ENCODE peak calls at places on chromosomes 4 and X, in eight cellular contexts. U is fibroblast of the aortic adventitia, Q is endothelial cell of umbilical vein, R is tibial artery, G is astrocyte of the spinal cord, P is PC-3, B is lower lobe of right lung, K is GM23338. X is an unnamed sample.

GRCh38 chrX:12567857-12568256 is 223.4 kb upstream of the PRPS2 start:
- DNase-seq in U (peak), P (peak), Q (peak), B (no peak), G (peak), R (no peak), K (peak), X (peak)

GRCh38 chrX:13876652-13877051 is 59.8 kb upstream of the GPM6B start:
- DNase-seq in R (no peak), U (peak), B (no peak), Q (no peak), G (peak), P (peak), K (no peak), X (peak)

GRCh38 chr4:99615210-99615834 is 40.7 kb downstream of the MTTP start:
- DNase-seq in P (no peak), K (no peak), Q (no peak), B (no peak), U (no peak), R (no peak), G (no peak), X (no peak)

GRCh38 chr4:57182132-57182874 is 72.1 kb upstream of the IGFBP7 start:
- DNase-seq in Q (peak), R (no peak), G (no peak), U (no peak), P (no peak), B (no peak), K (no peak), X (no peak)

GRCh38 chr4:4666693-4667642 is 125.1 kb upstream of the STX18 start:
- DNase-seq in P (no peak), R (no peak), B (no peak), U (peak), G (no peak), K (peak), Q (no peak), X (no peak)

GRCh38 chr4:85825937-85826678 is 351.2 kb downstream of the ARHGAP24 start:
- DNase-seq in R (no peak), Q (peak), K (peak), P (peak), U (peak), G (peak), B (no peak), X (no peak)

GRCh38 chr4:129358571-129358970 is 262.6 kb downstream of the C4orf33 start:
- DNase-seq in G (peak), Q (peak), B (no peak), R (no peak), P (peak), K (no peak), U (peak), X (peak)

GRCh38 chrX:117743469-117744251 is 372.9 kb downstream of the KLHL13 start:
- DNase-seq in P (peak), U (no peak), Q (no peak), R (no peak), K (peak), B (no peak), G (no peak), X (peak)

GRCh38 chrX:130994671-130995070 is 63.5 kb upstream of the ARHGAP36 start:
- DNase-seq in K (peak), P (peak), B (no peak), R (no peak), U (peak), Q (peak), G (peak), X (peak)

GRCh38 chr4:113971706-113972360 is 7.6 kb downstream of the ARSJ start:
- DNase-seq in G (no peak), U (no peak), R (no peak), B (no peak), K (no peak), P (peak), Q (peak), X (peak)

GRCh38 chr4:87270144-87270543 is 49.7 kb upstream of the KLHL8 start:
- DNase-seq in R (no peak), K (peak), B (no peak), Q (peak), P (peak), G (peak), U (peak), X (peak)

GRCh38 chrX:50202539-50202938 is 1.7 kb upstream of the AKAP4 start:
- DNase-seq in Q (peak), K (no peak), G (no peak), U (no peak), P (peak), R (no peak), B (no peak), X (peak)

GRCh38 chr4:7427326-7428260 is 7.1 kb downstream of the PSAPL1 start:
- DNase-seq in R (peak), Q (no peak), P (no peak), K (no peak), B (no peak), U (no peak), G (no peak), X (no peak)

GRCh38 chr4:135508006-135508714 is 1306.6 kb upstream of the PABPC4L start:
- DNase-seq in U (peak), R (no peak), Q (peak), G (peak), B (no peak), K (no peak), P (peak), X (peak)

DNA sequence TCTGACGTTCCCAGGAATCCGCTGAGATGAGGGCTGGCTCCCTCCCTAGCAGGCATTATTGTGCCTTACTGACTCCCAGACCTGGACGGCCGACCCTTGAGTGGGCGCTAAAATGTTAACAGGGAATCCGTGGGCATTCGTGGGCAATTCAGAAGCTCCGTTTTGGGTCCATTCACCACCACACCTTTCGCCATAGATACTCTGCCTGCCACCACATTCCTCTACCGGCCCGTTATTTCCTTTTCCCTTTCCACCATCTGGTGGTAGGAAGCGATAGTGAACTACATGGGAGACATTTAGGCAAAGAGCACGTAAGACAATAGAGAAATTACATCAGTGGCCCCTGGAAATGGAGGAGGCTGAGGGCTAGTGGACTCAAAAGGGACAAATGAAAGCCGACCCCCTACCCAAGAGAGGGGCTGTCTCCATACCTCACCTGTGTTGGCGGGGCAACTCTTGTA is 1.0 kb upstream of the SH3KBP1 start:
- DNase-seq in P (peak), R (no peak), B (no peak), U (peak), Q (peak), K (peak), G (peak), X (peak)
- H3K4me3 ChIP-seq in P (peak), R (peak), B (peak), U (peak), Q (peak), K (peak), G (peak), X (peak)

GRCh38 chr4:78592104-78592783 is 40.7 kb downstream of the ANXA3 start:
- DNase-seq in Q (no peak), G (no peak), R (no peak), U (no peak), B (no peak), K (peak), P (peak), X (peak)
- TF ChIP-seq CTCF in Q (no peak), G (peak), R (no peak), U (peak), B (peak), K (peak), P (peak), X (peak)

DNA sequence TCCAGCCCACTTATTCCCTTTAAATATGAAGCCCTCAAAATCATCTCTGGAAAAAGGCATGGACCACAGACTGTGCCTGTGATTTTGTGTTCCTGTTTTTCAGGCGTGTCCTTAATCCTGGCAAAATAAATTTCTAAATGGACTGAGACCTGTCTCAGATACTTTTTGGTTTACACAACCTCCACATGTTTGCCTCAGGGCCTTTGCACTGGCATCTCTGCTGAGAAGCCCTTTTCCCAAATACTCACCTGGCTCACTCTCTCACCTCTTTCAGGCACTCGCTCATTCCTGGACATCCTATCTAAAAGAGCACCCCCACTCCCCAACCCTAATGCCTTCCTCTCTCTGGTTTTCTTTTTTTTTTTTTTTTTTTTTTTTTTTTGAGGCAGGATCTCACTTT is 40.5 kb downstream of the CHRNA9 start:
- DNase-seq in B (no peak), G (no peak), P (no peak), Q (no peak), R (no peak), U (no peak), K (no peak), X (no peak)
- H3K4me3 ChIP-seq in B (no peak), G (no peak), P (no peak), Q (no peak), R (no peak), U (no peak), K (no peak), X (no peak)

GRCh38 chr4:139734875-139735380 is 69.3 kb downstream of the MGST2 start:
- DNase-seq in R (peak), Q (peak), G (peak), P (peak), B (peak), K (peak), U (peak), X (peak)
- TF ChIP-seq CTCF in R (peak), Q (peak), G (peak), P (peak), B (peak), K (peak), U (peak), X (peak)

GRCh38 chrX:56231706-56232105 is 450 bp upstream of the KLF8 start:
- DNase-seq in R (no peak), G (no peak), Q (no peak), P (no peak), K (peak), B (no peak), U (no peak), X (no peak)
- H3K4me3 ChIP-seq in R (peak), G (no peak), Q (no peak), P (no peak), K (peak), B (peak), U (no peak), X (peak)

GRCh38 chrX:105874790-105875189 is 52.5 kb downstream of the NRK start:
- DNase-seq in U (no peak), G (no peak), R (no peak), P (no peak), B (no peak), Q (no peak), K (no peak), X (no peak)

GRCh38 chrX:105880491-105880890 is 58.2 kb downstream of the NRK start:
- DNase-seq in K (no peak), Q (no peak), R (no peak), U (no peak), G (no peak), P (no peak), B (no peak), X (no peak)

GRCh38 chrX:105872921-105873320 is 50.6 kb downstream of the NRK start:
- DNase-seq in R (no peak), U (no peak), Q (no peak), G (peak), K (no peak), P (peak), B (no peak), X (peak)

DNA sequence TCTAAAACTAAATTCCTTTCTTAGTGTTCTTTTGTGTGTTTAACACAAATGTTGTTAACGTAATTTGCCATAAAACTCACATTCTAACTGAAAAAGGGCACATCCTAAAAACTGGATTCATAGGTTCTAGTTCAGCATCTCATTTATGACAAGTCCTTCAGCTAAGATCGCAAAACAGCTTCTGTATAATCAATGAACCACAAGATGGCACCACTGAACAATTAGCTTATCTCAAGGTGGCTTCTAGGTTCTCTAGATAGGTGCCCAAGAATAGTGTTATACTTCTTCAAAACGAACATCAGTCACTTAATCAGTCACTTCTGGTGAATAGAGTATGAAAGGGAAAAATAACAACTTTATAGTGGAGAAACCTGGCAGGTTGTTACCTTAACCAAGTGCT is 54.3 kb downstream of the NRK start:
- DNase-seq in G (peak), K (peak), Q (peak), U (no peak), P (peak), B (no peak), R (no peak), X (peak)
- TF ChIP-seq CTCF in G (peak), K (peak), Q (no peak), U (no peak), P (peak), B (no peak), R (no peak), X (peak)

X was measured in epithelial cell of esophagus.